ENCODE peak calls at places on chromosomes 13 and 19, in nine cellular contexts. One of them, this sample, is unnamed.

GRCh38 chr19:33406521-33407139 is 33.1 kb downstream of the CEBPG start:
- DNase-seq in RCC 7860: peak
- DNase-seq in T-helper 1 cell: peak
- DNase-seq in IMR-90: peak
- DNase-seq in Peyer's patch: peak
- DNase-seq in B cell: peak
- DNase-seq in stimulated activated CD8-positive, alpha-beta memory T cell treated with anti-CD3 and anti-CD28 coated beads, Interleukin-7, amount 100 ng/mL, for 1 hour: peak
- DNase-seq in posterior cingulate gyrus: peak
- DNase-seq in SK-N-DZ: peak
- DNase-seq in this sample: peak

GRCh38 chr19:50925734-50926133 is 14.5 kb upstream of the KLK4 start:
- DNase-seq in T-helper 1 cell: no peak
- DNase-seq in IMR-90: no peak
- DNase-seq in SK-N-DZ: no peak
- DNase-seq in Peyer's patch: no peak
- DNase-seq in B cell: no peak
- DNase-seq in posterior cingulate gyrus: no peak
- DNase-seq in RCC 7860: no peak
- DNase-seq in stimulated activated CD8-positive, alpha-beta memory T cell treated with anti-CD3 and anti-CD28 coated beads, Interleukin-7, amount 100 ng/mL, for 1 hour: no peak
- DNase-seq in this sample: no peak

GRCh38 chr19:37943480-37943879 is 36.5 kb downstream of the SIPA1L3 start:
- DNase-seq in Peyer's patch: no peak
- DNase-seq in IMR-90: no peak
- DNase-seq in RCC 7860: no peak
- DNase-seq in SK-N-DZ: no peak
- DNase-seq in posterior cingulate gyrus: no peak
- DNase-seq in T-helper 1 cell: no peak
- DNase-seq in stimulated activated CD8-positive, alpha-beta memory T cell treated with anti-CD3 and anti-CD28 coated beads, Interleukin-7, amount 100 ng/mL, for 1 hour: no peak
- DNase-seq in B cell: no peak
- DNase-seq in this sample: no peak

GRCh38 chr13:51814825-51815650 is 11.1 kb upstream of the DHRS12 start:
- DNase-seq in B cell: peak
- DNase-seq in Peyer's patch: peak
- DNase-seq in T-helper 1 cell: peak
- DNase-seq in posterior cingulate gyrus: peak
- DNase-seq in RCC 7860: peak
- DNase-seq in IMR-90: peak
- DNase-seq in SK-N-DZ: peak
- DNase-seq in stimulated activated CD8-positive, alpha-beta memory T cell treated with anti-CD3 and anti-CD28 coated beads, Interleukin-7, amount 100 ng/mL, for 1 hour: peak
- DNase-seq in this sample: peak

GRCh38 chr19:29285878-29286277 is 72.9 kb upstream of the UQCRFS1 start:
- DNase-seq in Peyer's patch: no peak
- DNase-seq in IMR-90: no peak
- DNase-seq in T-helper 1 cell: no peak
- DNase-seq in B cell: no peak
- DNase-seq in RCC 7860: no peak
- DNase-seq in stimulated activated CD8-positive, alpha-beta memory T cell treated with anti-CD3 and anti-CD28 coated beads, Interleukin-7, amount 100 ng/mL, for 1 hour: no peak
- DNase-seq in SK-N-DZ: peak
- DNase-seq in posterior cingulate gyrus: peak
- DNase-seq in this sample: no peak

GRCh38 chr13:97226788-97227627 is 4.9 kb downstream of the MBNL2 start:
- DNase-seq in Peyer's patch: peak
- DNase-seq in RCC 7860: no peak
- DNase-seq in B cell: no peak
- DNase-seq in stimulated activated CD8-positive, alpha-beta memory T cell treated with anti-CD3 and anti-CD28 coated beads, Interleukin-7, amount 100 ng/mL, for 1 hour: peak
- DNase-seq in posterior cingulate gyrus: no peak
- DNase-seq in SK-N-DZ: no peak
- DNase-seq in IMR-90: no peak
- DNase-seq in T-helper 1 cell: peak
- DNase-seq in this sample: no peak

GRCh38 chr13:100809856-100810255 is 135.3 kb upstream of the TMTC4 start:
- DNase-seq in T-helper 1 cell: no peak
- DNase-seq in posterior cingulate gyrus: no peak
- DNase-seq in IMR-90: no peak
- DNase-seq in Peyer's patch: no peak
- DNase-seq in SK-N-DZ: no peak
- DNase-seq in stimulated activated CD8-positive, alpha-beta memory T cell treated with anti-CD3 and anti-CD28 coated beads, Interleukin-7, amount 100 ng/mL, for 1 hour: no peak
- DNase-seq in RCC 7860: no peak
- DNase-seq in B cell: no peak
- DNase-seq in this sample: no peak

GRCh38 chr19:6723738-6724137 is 3.3 kb upstream of the C3 start:
- DNase-seq in B cell: no peak
- DNase-seq in posterior cingulate gyrus: no peak
- DNase-seq in SK-N-DZ: no peak
- DNase-seq in RCC 7860: no peak
- DNase-seq in T-helper 1 cell: no peak
- DNase-seq in stimulated activated CD8-positive, alpha-beta memory T cell treated with anti-CD3 and anti-CD28 coated beads, Interleukin-7, amount 100 ng/mL, for 1 hour: no peak
- DNase-seq in IMR-90: no peak
- DNase-seq in Peyer's patch: peak
- DNase-seq in this sample: no peak

GRCh38 chr19:29876414-29876813 is 64.6 kb downstream of the CCNE1 start:
- DNase-seq in stimulated activated CD8-positive, alpha-beta memory T cell treated with anti-CD3 and anti-CD28 coated beads, Interleukin-7, amount 100 ng/mL, for 1 hour: no peak
- DNase-seq in RCC 7860: no peak
- DNase-seq in Peyer's patch: no peak
- DNase-seq in IMR-90: no peak
- DNase-seq in T-helper 1 cell: no peak
- DNase-seq in B cell: no peak
- DNase-seq in posterior cingulate gyrus: no peak
- DNase-seq in SK-N-DZ: no peak
- DNase-seq in this sample: no peak

GRCh38 chr13:73623281-73623680 is 510.9 kb downstream of the KLF12 start:
- DNase-seq in SK-N-DZ: no peak
- DNase-seq in posterior cingulate gyrus: no peak
- DNase-seq in RCC 7860: no peak
- DNase-seq in T-helper 1 cell: no peak
- DNase-seq in stimulated activated CD8-positive, alpha-beta memory T cell treated with anti-CD3 and anti-CD28 coated beads, Interleukin-7, amount 100 ng/mL, for 1 hour: no peak
- DNase-seq in B cell: no peak
- DNase-seq in Peyer's patch: no peak
- DNase-seq in IMR-90: no peak
- DNase-seq in this sample: no peak

GRCh38 chr13:24922390-24923304 is 158.7 kb downstream of the RNF17 start:
- DNase-seq in stimulated activated CD8-positive, alpha-beta memory T cell treated with anti-CD3 and anti-CD28 coated beads, Interleukin-7, amount 100 ng/mL, for 1 hour: peak
- DNase-seq in SK-N-DZ: peak
- DNase-seq in posterior cingulate gyrus: peak
- DNase-seq in RCC 7860: peak
- DNase-seq in Peyer's patch: peak
- DNase-seq in T-helper 1 cell: peak
- DNase-seq in IMR-90: peak
- DNase-seq in B cell: peak
- DNase-seq in this sample: peak

GRCh38 chr19:18605546-18606280 is 886 bp downstream of the CRLF1 start:
- DNase-seq in stimulated activated CD8-positive, alpha-beta memory T cell treated with anti-CD3 and anti-CD28 coated beads, Interleukin-7, amount 100 ng/mL, for 1 hour: no peak
- DNase-seq in Peyer's patch: no peak
- DNase-seq in B cell: no peak
- DNase-seq in T-helper 1 cell: no peak
- DNase-seq in IMR-90: no peak
- DNase-seq in SK-N-DZ: no peak
- DNase-seq in posterior cingulate gyrus: no peak
- DNase-seq in RCC 7860: no peak
- DNase-seq in this sample: no peak

GRCh38 chr19:609001-609340 is 19.3 kb downstream of the HCN2 start:
- DNase-seq in IMR-90: no peak
- DNase-seq in posterior cingulate gyrus: peak
- DNase-seq in T-helper 1 cell: no peak
- DNase-seq in RCC 7860: peak
- DNase-seq in stimulated activated CD8-positive, alpha-beta memory T cell treated with anti-CD3 and anti-CD28 coated beads, Interleukin-7, amount 100 ng/mL, for 1 hour: no peak
- DNase-seq in SK-N-DZ: no peak
- DNase-seq in Peyer's patch: no peak
- DNase-seq in B cell: no peak
- DNase-seq in this sample: no peak

GRCh38 chr19:6711605-6712004 is 8.8 kb downstream of the C3 start:
- DNase-seq in SK-N-DZ: no peak
- DNase-seq in Peyer's patch: no peak
- DNase-seq in RCC 7860: no peak
- DNase-seq in IMR-90: no peak
- DNase-seq in T-helper 1 cell: no peak
- DNase-seq in stimulated activated CD8-positive, alpha-beta memory T cell treated with anti-CD3 and anti-CD28 coated beads, Interleukin-7, amount 100 ng/mL, for 1 hour: no peak
- DNase-seq in B cell: no peak
- DNase-seq in posterior cingulate gyrus: no peak
- DNase-seq in this sample: no peak